ENCODE peak calls at places on chromosomes 3 and 15, in five cellular contexts. H is GM23248; Z is CD8-positive, alpha-beta T cell; T is SJSA1; I is CD8-positive, alpha-beta memory T cell. K is an unnamed sample. For H3K9me3 and H3K4me1, the result is how much of the 10 kb centered on the place peaks cover.

GRCh38 chr3:188339410-188340295 is 185.7 kb downstream of the LPP start:
- DNase-seq in H (no peak), Z (no peak), T (no peak), I (peak), K (peak)

GRCh38 chr3:170220871-170221270 is 1.4 kb upstream of the PRKCI start:
- DNase-seq in H (peak), Z (no peak), T (no peak), I (no peak), K (no peak)

GRCh38 chr15:58933311-58934113 is at the start of gene SLTM:
- DNase-seq in H (peak), Z (peak), T (peak), I (peak), K (peak)

GRCh38 chr3:57007513-57008415 is 52.7 kb upstream of the SPATA12 start:
- DNase-seq in H (peak), Z (no peak), T (peak), I (no peak), K (no peak)

GRCh38 chr3:124269619-124270018 is 277.7 kb upstream of the ROPN1 start:
- DNase-seq in H (no peak), Z (no peak), T (no peak), I (no peak), K (no peak)

GRCh38 chr15:40990080-40990479 is 36.8 kb downstream of the CHAC1 start:
- DNase-seq in H (no peak), Z (no peak), T (no peak), I (no peak), K (no peak)

GRCh38 chr3:61783993-61784718 is 222.8 kb downstream of the PTPRG start:
- DNase-seq in H (peak), Z (no peak), T (no peak), I (no peak), K (no peak)

GRCh38 chr15:68559342-68560310 is 19.2 kb upstream of the CORO2B start:
- DNase-seq in H (peak), Z (peak), T (peak), I (peak), K (no peak)

GRCh38 chr15:57751177-57751800 is 44.8 kb downstream of the POLR2M start:
- DNase-seq in H (peak), Z (no peak), T (no peak), I (no peak), K (no peak)

GRCh38 chr15:76060098-76060989 is 559 bp downstream of the TMEM266 start:
- DNase-seq in H (no peak), Z (no peak), T (peak), I (no peak), K (peak)

GRCh38 chr15:59346951-59347350 is 25.7 kb downstream of the MYO1E start:
- DNase-seq in H (no peak), Z (no peak), T (no peak), I (no peak), K (no peak)

GRCh38 chr15:39828374-39828931 is 45.8 kb upstream of the FSIP1 start:
- DNase-seq in H (peak), Z (no peak), T (no peak), I (no peak), K (no peak)

GRCh38 chr15:43095708-43096347 is 10.0 kb downstream of the UBR1 start:
- DNase-seq in H (peak), Z (no peak), T (no peak), I (no peak), K (no peak)

GRCh38 chr3:14605070-14605469 is 46.5 kb upstream of the CCDC174 start:
- DNase-seq in H (peak), Z (no peak), T (no peak), I (no peak), K (no peak)

GRCh38 chr3:194140520-194141414 is 4.8 kb downstream of the HES1 start:
- DNase-seq in H (peak), Z (no peak), T (peak), I (no peak), K (no peak)

GRCh38 chr15:74434260-74434915 is 630 bp upstream of the SEMA7A start:
- DNase-seq in H (peak), Z (no peak), T (no peak), I (no peak), K (no peak)

GRCh38 chr3:98528474-98529346 is 3.1 kb upstream of the GPR15 start:
- DNase-seq in H (no peak), Z (no peak), T (no peak), I (no peak), K (no peak)

GRCh38 chr3:150384517-150385212 is 23.4 kb upstream of the TSC22D2 start:
- DNase-seq in H (no peak), Z (peak), T (no peak), I (peak), K (peak)

GRCh38 chr3:74443102-74443501 is 171.4 kb downstream of the CNTN3 start:
- DNase-seq in H (peak), Z (no peak), T (no peak), I (no peak), K (no peak)

GRCh38 chr15:39466428-39466827 is 114.5 kb upstream of the THBS1 start:
- DNase-seq in H (peak), Z (no peak), T (no peak), I (no peak), K (no peak)

GRCh38 chr3:22236490-22237271 is 485.7 kb upstream of the ZNF385D start:
- DNase-seq in H (no peak), Z (no peak), T (no peak), I (no peak), K (no peak)

GRCh38 chr3:72018339-72018984 is 233.5 kb upstream of the PROK2 start:
- DNase-seq in H (peak), Z (no peak), T (no peak), I (no peak), K (no peak)

GRCh38 chr3:5545719-5546118 is 358.2 kb downstream of the EDEM1 start:
- DNase-seq in H (no peak), Z (no peak), T (no peak), I (no peak), K (no peak)

GRCh38 chr3:101333883-101334282 is 13.5 kb upstream of the IMPG2 start:
- DNase-seq in H (no peak), Z (no peak), T (no peak), I (no peak), K (peak)

GRCh38 chr15:39860871-39861270 is 59.2 kb downstream of the GPR176 start:
- DNase-seq in H (no peak), Z (no peak), T (no peak), I (no peak), K (no peak)

GRCh38 chr3:49469037-49469875 is 811 bp upstream of the DAG1 start:
- DNase-seq in H (peak), Z (no peak), T (peak), I (peak), K (no peak)

GRCh38 chr3:11583226-11583625 is 60.5 kb downstream of the VGLL4 start:
- DNase-seq in H (peak), Z (no peak), T (no peak), I (no peak), K (no peak)

GRCh38 chr3:141608438-141608837 is 121.6 kb downstream of the RASA2 start:
- DNase-seq in H (no peak), Z (no peak), T (no peak), I (no peak), K (no peak)

GRCh38 chr3:123939706-123940105 is 21.3 kb downstream of the CCDC14 start:
- DNase-seq in H (no peak), Z (no peak), T (no peak), I (no peak), K (no peak)

GRCh38 chr3:105343991-105344390 is 22.7 kb upstream of the ALCAM start:
- DNase-seq in H (no peak), Z (no peak), T (no peak), I (no peak), K (no peak)

GRCh38 chr15:58331903-58332675 is 99.7 kb upstream of the LIPC start:
- DNase-seq in H (peak), Z (peak), T (peak), I (peak), K (peak)

GRCh38 chr3:38029400-38030125 is at the start of gene PLCD1:
- DNase-seq in H (peak), Z (peak), T (peak), I (peak), K (peak)

GRCh38 chr3:29683306-29683993 is 402.6 kb downstream of the RBMS3 start:
- DNase-seq in H (peak), Z (no peak), T (peak), I (no peak), K (no peak)

GRCh38 chr15:94083467-94083991 is 147.8 kb upstream of the MCTP2 start:
- DNase-seq in H (peak), Z (no peak), T (peak), I (no peak), K (no peak)

GRCh38 chr3:185371683-185372082 is 8.7 kb downstream of the MAP3K13 start:
- DNase-seq in H (no peak), Z (no peak), T (no peak), I (no peak), K (no peak)

GRCh38 chr15:63030101-63030528 is 12.4 kb upstream of the TPM1 start:
- DNase-seq in H (peak), Z (no peak), T (no peak), I (no peak), K (no peak)

GRCh38 chr3:73094951-73095350 is 33.5 kb downstream of the EBLN2 start:
- DNase-seq in H (no peak), Z (no peak), T (no peak), I (no peak), K (no peak)

GRCh38 chr15:62026707-62027565 is 33.3 kb downstream of the VPS13C start:
- DNase-seq in H (no peak), Z (no peak), T (no peak), I (no peak), K (no peak)

GRCh38 chr15:62020576-62021160 is 39.6 kb downstream of the VPS13C start:
- DNase-seq in H (peak), Z (no peak), T (no peak), I (no peak), K (no peak)

GRCh38 chr15:62027916-62028315 is 32.3 kb downstream of the VPS13C start:
- DNase-seq in H (no peak), Z (no peak), T (no peak), I (no peak), K (no peak)

GRCh38 chr15:62021991-62022600 is 38.2 kb downstream of the VPS13C start:
- DNase-seq in H (peak), Z (no peak), T (no peak), I (no peak), K (no peak)
- H3K9me3 ChIP-seq in H (under half), Z (under half), T (under half), I (under half), K (under half)

GRCh38 chr3:183490211-183490601 is 61.8 kb upstream of the MCF2L2 start:
- DNase-seq in H (no peak), Z (no peak), T (no peak), I (peak), K (no peak)
- H3K27ac ChIP-seq in H (no peak), Z (no peak), T (no peak), I (no peak), K (no peak)

DNA sequence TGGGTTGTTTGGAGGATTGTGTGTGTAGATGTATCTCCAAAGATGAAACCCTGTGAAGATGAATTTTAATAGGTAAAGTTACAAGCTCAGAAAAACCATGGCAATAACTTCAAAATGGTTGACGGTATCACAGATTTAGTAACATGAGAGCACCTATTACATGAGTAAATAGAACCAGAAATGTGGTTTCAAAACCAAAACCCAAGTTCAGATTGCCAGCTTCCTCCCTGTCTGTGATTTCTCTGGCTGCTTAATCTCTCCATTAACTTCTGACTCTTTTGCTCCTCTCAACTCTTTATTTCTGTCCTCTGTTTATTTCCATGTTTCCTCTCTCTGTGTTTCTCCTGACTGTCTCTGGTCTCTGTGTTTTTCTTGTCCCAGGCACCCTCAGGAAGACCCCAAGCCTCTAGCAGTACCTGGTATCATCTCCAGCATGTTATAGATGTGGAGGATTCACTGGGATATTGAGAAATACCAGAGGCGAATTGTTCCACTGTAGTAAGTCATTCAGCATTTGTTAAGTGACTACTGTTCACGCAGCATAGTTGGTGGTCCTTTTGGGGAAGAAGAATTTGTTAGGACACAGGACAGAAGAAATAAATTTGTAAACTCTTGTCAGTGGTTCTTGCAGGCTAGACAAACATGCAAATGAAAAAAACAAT is 138.8 kb downstream of the BBX start:
- DNase-seq in H (peak), Z (no peak), T (peak), I (no peak), K (no peak)
- H3K4me1 ChIP-seq in H (half or more), Z (under half), T (half or more), I (under half), K (under half)

GRCh38 chr15:49556437-49556836 is 64.2 kb downstream of the FAM227B start:
- DNase-seq in H (no peak), Z (no peak), T (no peak), I (no peak), K (no peak)

GRCh38 chr15:49560045-49560444 is 60.6 kb downstream of the FAM227B start:
- DNase-seq in H (no peak), Z (no peak), T (no peak), I (no peak), K (no peak)

DNA sequence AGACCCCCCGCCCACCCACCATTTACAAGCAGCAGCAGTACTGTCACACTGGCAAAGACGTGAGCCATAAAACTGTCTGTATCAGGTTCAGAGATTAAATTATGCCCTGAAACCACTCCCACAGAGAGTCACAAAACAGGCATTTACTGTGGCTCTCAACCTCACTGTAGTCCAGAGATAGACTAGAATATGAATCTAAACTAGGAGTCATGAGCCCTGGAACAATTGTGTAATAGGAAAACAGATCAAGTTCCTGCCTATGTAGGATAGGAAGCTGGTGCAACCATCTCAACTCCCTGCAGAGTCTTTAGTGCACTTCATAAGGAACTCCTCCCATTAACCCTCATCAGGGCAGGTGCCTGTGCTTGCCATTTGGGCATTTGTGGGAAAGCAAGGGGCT is 61.7 kb downstream of the FAM227B start:
- DNase-seq in H (no peak), Z (no peak), T (no peak), I (no peak), K (no peak)
- H3K9me3 ChIP-seq in H (under half), Z (under half), T (under half), I (under half), K (under half)

GRCh38 chr3:36943601-36944000 is 1.3 kb downstream of the TRANK1 start:
- DNase-seq in H (peak), Z (no peak), T (no peak), I (no peak), K (no peak)

GRCh38 chr3:36944641-36945270 is at the start of gene TRANK1:
- DNase-seq in H (peak), Z (peak), T (no peak), I (peak), K (peak)

GRCh38 chr3:36942632-36943248 is 2.1 kb downstream of the TRANK1 start:
- DNase-seq in H (no peak), Z (no peak), T (no peak), I (no peak), K (no peak)

GRCh38 chr3:36944012-36944640 is 728 bp downstream of the TRANK1 start:
- DNase-seq in H (peak), Z (peak), T (peak), I (peak), K (peak)

GRCh38 chr3:36945326-36945980 is 599 bp upstream of the TRANK1 start:
- DNase-seq in H (no peak), Z (no peak), T (no peak), I (peak), K (no peak)
- H3K27ac ChIP-seq in H (no peak), Z (peak), T (no peak), I (peak), K (peak)

K was measured in CD4-positive, alpha-beta memory T cell.